ENCODE peak calls at places on chromosomes 5 and 9, in five cellular contexts. L is keratinocyte, E is fibroblast of lung, G is OCI-LY7, S is Karpas-422. O is an unnamed sample.

GRCh38 chr9:89418882-89419641 is 78.9 kb downstream of the SEMA4D start:
- DNase-seq in L (no peak), G (peak; percentile 78), S (peak; percentile 48), E (no peak), O (peak; percentile 4)

GRCh38 chr5:159331099-159331973 is 1.0 kb upstream of the IL12B start:
- DNase-seq in L (no peak), S (peak; percentile 86), G (peak; percentile 73), E (peak; percentile 43), O (peak; percentile 68)

GRCh38 chr5:125190232-125191051 is 444.0 kb upstream of the ZNF608 start:
- DNase-seq in L (no peak), S (no peak), E (no peak), G (no peak), O (no peak)

GRCh38 chr5:103587185-103587748 is 24.7 kb upstream of the NUDT12 start:
- DNase-seq in S (peak; percentile 58), L (no peak), G (no peak), E (peak; percentile 39), O (peak; percentile 29)

GRCh38 chr5:33231214-33231710 is 209.5 kb upstream of the TARS1 start:
- DNase-seq in E (peak; percentile 56), G (no peak), S (no peak), L (no peak), O (no peak)

GRCh38 chr5:105952875-105953274 is 1717.9 kb downstream of the EFNA5 start:
- DNase-seq in S (no peak), L (no peak), G (no peak), E (no peak), O (no peak)

GRCh38 chr9:91186311-91187101 is 175.2 kb downstream of the AUH start:
- DNase-seq in E (peak; percentile 36), S (no peak), L (no peak), G (no peak), O (no peak)

GRCh38 chr9:101737705-101738565 is 512 bp downstream of the GRIN3A start:
- DNase-seq in S (no peak), G (no peak), L (no peak), E (no peak), O (no peak)

GRCh38 chr9:33435821-33436277 is 11.5 kb downstream of the AQP3 start:
- DNase-seq in E (no peak), S (no peak), G (no peak), L (no peak), O (no peak)

GRCh38 chr5:63911871-63912270 is 50.4 kb downstream of the HTR1A start:
- DNase-seq in G (no peak), E (no peak), S (no peak), L (no peak), O (no peak)

GRCh38 chr5:59055745-59056448 is 473.0 kb downstream of the RAB3C start:
- DNase-seq in S (no peak), G (no peak), E (no peak), L (no peak), O (no peak)

GRCh38 chr5:95861221-95861857 is 38.8 kb upstream of the GLRX start:
- DNase-seq in S (no peak), G (peak; percentile 20), E (peak; percentile 97), L (no peak), O (no peak)

GRCh38 chr5:68071731-68072130 is 143.8 kb upstream of the PIK3R1 start:
- DNase-seq in E (peak; percentile 29), S (no peak), L (no peak), G (no peak), O (no peak)

GRCh38 chr9:89920131-89920530 is 315.3 kb downstream of the GADD45G start:
- DNase-seq in L (no peak), G (no peak), S (no peak), E (no peak), O (no peak)

GRCh38 chr5:123558762-123559433 is 46.9 kb downstream of the CSNK1G3 start:
- DNase-seq in S (no peak), E (no peak), L (no peak), G (no peak), O (no peak)

GRCh38 chr5:126369995-126370731 is 53.0 kb upstream of the GRAMD2B start:
- DNase-seq in L (no peak), G (no peak), S (no peak), E (no peak), O (no peak)

GRCh38 chr5:81355291-81356251 is 38.4 kb downstream of the ACOT12 start:
- DNase-seq in L (no peak), E (no peak), S (no peak), G (no peak), O (no peak)

GRCh38 chr9:18268381-18268780 is 205.6 kb upstream of the ADAMTSL1 start:
- DNase-seq in E (peak; percentile 89), L (peak; percentile 25), S (no peak), G (no peak), O (no peak)

GRCh38 chr9:21626493-21626892 is 144.4 kb upstream of the IFNE start:
- DNase-seq in E (no peak), L (no peak), S (no peak), G (no peak), O (no peak)

GRCh38 chr5:78526049-78526525 is 122.5 kb downstream of the LHFPL2 start:
- DNase-seq in S (no peak), G (no peak), E (peak; percentile 90), L (no peak), O (no peak)

GRCh38 chr9:132520612-132521011 is 61.8 kb upstream of the BARHL1 start:
- DNase-seq in E (no peak), G (no peak), L (no peak), S (no peak), O (no peak)

GRCh38 chr9:112248722-112249121 is 73.6 kb upstream of the SUSD1 start:
- DNase-seq in L (no peak), S (no peak), G (no peak), E (peak; percentile 54), O (no peak)

GRCh38 chr5:56525117-56525516 is 290.2 kb upstream of the MAP3K1 start:
- DNase-seq in L (no peak), G (no peak), E (peak; percentile 60), S (no peak), O (no peak)

GRCh38 chr9:109341561-109341960 is 20.7 kb upstream of the EPB41L4B start:
- DNase-seq in E (no peak), L (peak; percentile 35), S (no peak), G (no peak), O (no peak)

GRCh38 chr5:160685695-160686094 is 166.3 kb downstream of the ATP10B start:
- DNase-seq in L (no peak), S (peak; percentile 66), G (peak; percentile 29), E (no peak), O (peak; percentile 50)

GRCh38 chr5:119452373-119453044 is at the start of gene HSD17B4:
- DNase-seq in G (peak; percentile 89), E (peak; percentile 91), L (peak; percentile 23), S (peak; percentile 94), O (peak; percentile 94)

GRCh38 chr5:111308951-111309350 is 84.8 kb downstream of the CAMK4 start:
- DNase-seq in E (no peak), G (no peak), S (no peak), L (no peak), O (no peak)

GRCh38 chr5:961002-961710 is 47.4 kb upstream of the NKD2 start:
- DNase-seq in S (no peak), G (no peak), E (no peak), L (no peak), O (no peak)

GRCh38 chr9:83537331-83538171 is 650 bp downstream of the FRMD3 start:
- DNase-seq in S (no peak), G (no peak), L (no peak), E (peak; percentile 12), O (no peak)

GRCh38 chr5:39379683-39380082 is 15.4 kb upstream of the C9 start:
- DNase-seq in E (no peak), L (no peak), S (no peak), G (no peak), O (no peak)

GRCh38 chr9:136815422-136815782 is 7.7 kb downstream of the RABL6 start:
- DNase-seq in G (no peak), L (no peak), S (no peak), E (no peak), O (no peak)
- H4K20me1 ChIP-seq in G (no peaks in the 10 kb centered on the region), L (no peaks in the 10 kb centered on the region), S (peaks cover 4% of the 10 kb centered on the region), E (no peaks in the 10 kb centered on the region), O (no peaks in the 10 kb centered on the region)

DNA sequence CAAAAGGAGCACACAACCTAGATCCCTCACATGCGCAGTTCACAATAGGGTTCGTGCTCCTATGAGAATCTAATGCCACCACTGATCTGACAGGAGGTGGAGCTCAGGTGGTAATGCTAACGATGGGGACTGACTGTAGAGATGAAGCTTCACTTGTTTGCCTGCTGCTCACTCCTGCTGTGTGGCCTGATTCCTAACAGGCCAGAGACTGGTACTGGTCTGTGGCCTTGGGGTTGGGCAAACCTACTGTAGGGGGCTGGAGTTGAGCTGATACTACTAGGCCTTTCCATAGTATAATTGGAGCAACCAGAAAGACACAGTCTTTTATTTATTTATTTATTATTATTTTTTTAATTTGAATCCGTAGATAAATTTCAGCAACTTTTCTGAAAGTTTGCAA is 5.3 kb downstream of the LNPEP start:
- DNase-seq in S (no peak), E (no peak), G (no peak), L (no peak), O (no peak)
- H4K20me1 ChIP-seq in S (no peaks in the 10 kb centered on the region), E (no peaks in the 10 kb centered on the region), G (peaks cover 14% of the 10 kb centered on the region), L (no peaks in the 10 kb centered on the region), O (peaks cover 10% of the 10 kb centered on the region)

GRCh38 chr5:116542619-116543018 is 32.0 kb downstream of the SEMA6A start:
- DNase-seq in S (no peak), E (no peak), G (no peak), L (no peak), O (no peak)
- H4K20me1 ChIP-seq in S (no peaks in the 10 kb centered on the region), E (no peaks in the 10 kb centered on the region), G (no peaks in the 10 kb centered on the region), L (no peaks in the 10 kb centered on the region), O (no peaks in the 10 kb centered on the region)

GRCh38 chr9:93125331-93125894 is 8.6 kb downstream of the NINJ1 start:
- DNase-seq in L (no peak), E (no peak), S (no peak), G (no peak), O (no peak)

GRCh38 chr9:93124793-93125192 is 9.3 kb downstream of the NINJ1 start:
- DNase-seq in G (no peak), E (no peak), L (no peak), S (no peak), O (no peak)

GRCh38 chr9:93121316-93122241 is 12.5 kb downstream of the NINJ1 start:
- DNase-seq in G (no peak), L (no peak), S (no peak), E (no peak), O (no peak)

GRCh38 chr9:93122721-93123221 is 11.3 kb downstream of the NINJ1 start:
- DNase-seq in G (no peak), S (no peak), E (no peak), L (no peak), O (no peak)

GRCh38 chr9:93123561-93124283 is 10.3 kb downstream of the NINJ1 start:
- DNase-seq in G (no peak), L (no peak), E (no peak), S (no peak), O (no peak)
- H4K20me1 ChIP-seq in G (no peaks in the 10 kb centered on the region), L (no peaks in the 10 kb centered on the region), E (no peaks in the 10 kb centered on the region), S (no peaks in the 10 kb centered on the region), O (no peaks in the 10 kb centered on the region)

DNA sequence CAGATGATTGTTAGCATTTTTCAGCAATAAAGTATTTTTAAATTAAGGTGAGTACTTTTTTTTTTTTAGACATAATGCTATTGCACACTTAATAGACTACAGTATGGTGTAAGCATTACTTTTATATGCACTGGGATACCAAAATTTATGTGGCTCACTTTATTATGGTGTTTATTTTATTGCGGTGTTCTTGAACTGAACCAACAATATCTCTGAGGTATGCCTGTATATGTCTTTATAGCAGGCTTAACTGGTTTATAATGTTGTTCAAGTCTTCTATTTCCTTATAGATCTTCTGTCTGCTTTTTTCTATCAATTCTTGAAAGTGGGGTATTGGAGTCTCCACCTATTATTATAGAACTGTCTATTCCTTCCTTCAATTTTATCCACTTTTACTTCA is 18.0 kb downstream of the ZBTB43 start:
- DNase-seq in L (no peak), E (no peak), S (no peak), G (no peak), O (no peak)
- H4K20me1 ChIP-seq in L (no peaks in the 10 kb centered on the region), E (no peaks in the 10 kb centered on the region), S (peaks cover 4% of the 10 kb centered on the region), G (no peaks in the 10 kb centered on the region), O (peaks cover 4% of the 10 kb centered on the region)